ENCODE peak calls at places on chromosomes 1 and 21, in seven cellular contexts. W is mesendoderm, X is IMR-90, A is neuronal stem cell, D is H9, E is H1, Q is trophoblast cell. L is an unnamed sample.

GRCh38 chr1:205620269-205620668 is 11.5 kb downstream of the ELK4 start:
- DNase-seq in W (no peak), D (no peak), E (no peak), A (no peak), Q (no peak), X (no peak), L (no peak)

GRCh38 chr1:41738475-41738874 is 180.2 kb downstream of the HIVEP3 start:
- DNase-seq in W (no peak), A (no peak), E (no peak), X (peak; percentile 54), D (no peak), Q (no peak), L (no peak)

GRCh38 chr1:185733818-185734709 is at the start of gene HMCN1:
- DNase-seq in E (peak; percentile 51), D (peak; percentile 93), Q (peak; percentile 94), X (peak; percentile 65), A (peak; percentile 72), W (peak; percentile 94), L (peak; percentile 83)

GRCh38 chr1:39490596-39491145 is 765 bp upstream of the BMP8A start:
- DNase-seq in A (no peak), Q (no peak), E (no peak), W (no peak), D (peak; percentile 52), X (no peak), L (no peak)

GRCh38 chr1:11158720-11159321 is 30.3 kb upstream of the ANGPTL7 start:
- DNase-seq in D (no peak), W (no peak), Q (no peak), E (no peak), A (no peak), X (peak; percentile 97), L (peak; percentile 55)

GRCh38 chr1:79193211-79194079 is 186.9 kb upstream of the ADGRL4 start:
- DNase-seq in A (peak; percentile 9), W (peak; percentile 64), D (peak; percentile 64), E (peak; percentile 19), X (peak; percentile 74), Q (peak; percentile 48), L (peak; percentile 43)

GRCh38 chr1:25554426-25554780 is 11.0 kb downstream of the LDLRAP1 start:
- DNase-seq in D (no peak), Q (no peak), E (no peak), W (no peak), A (no peak), X (no peak), L (no peak)

GRCh38 chr1:111199881-111200801 is at the start of gene DENND2D:
- DNase-seq in D (no peak), E (no peak), X (no peak), Q (peak; percentile 80), W (no peak), A (no peak), L (no peak)

GRCh38 chr1:67937651-67938050 is 104.4 kb upstream of the GNG12 start:
- DNase-seq in D (no peak), A (no peak), W (no peak), X (peak; percentile 73), E (no peak), Q (no peak), L (no peak)

GRCh38 chr1:181089777-181090505 is 1.4 kb downstream of the IER5 start:
- DNase-seq in W (peak; percentile 82), A (no peak), E (no peak), Q (peak; percentile 75), X (peak; percentile 65), D (peak; percentile 52), L (peak; percentile 81)

GRCh38 chr1:150532860-150533259 is 16.3 kb upstream of the ADAMTSL4 start:
- DNase-seq in Q (no peak), X (no peak), A (no peak), E (no peak), W (no peak), D (no peak), L (no peak)

GRCh38 chr1:38134294-38134755 is 87.7 kb upstream of the POU3F1 start:
- DNase-seq in W (peak; percentile 42), X (no peak), E (no peak), A (no peak), Q (no peak), D (no peak), L (no peak)

GRCh38 chr1:197145451-197146029 is 929 bp downstream of the ASPM start:
- DNase-seq in Q (no peak), D (no peak), W (no peak), A (no peak), X (no peak), E (no peak), L (peak; percentile 26)

GRCh38 chr1:95625224-95625623 is 391.2 kb downstream of the RWDD3 start:
- DNase-seq in X (no peak), D (no peak), W (no peak), A (no peak), E (no peak), Q (no peak), L (no peak)

GRCh38 chr1:205936846-205937707 is 6.2 kb downstream of the SLC26A9 start:
- DNase-seq in A (no peak), W (peak; percentile 67), X (peak; percentile 68), D (no peak), E (no peak), Q (no peak), L (peak; percentile 52)

GRCh38 chr1:2019162-2019542 is at the start of gene GABRD:
- DNase-seq in E (no peak), X (no peak), D (no peak), A (no peak), W (peak; percentile 36), Q (no peak), L (peak; percentile 6)
- H3K27me3 ChIP-seq in E (peaks cover 9% of the 10 kb centered on the region), X (peaks cover 81% of the 10 kb centered on the region), D (peaks cover 5% of the 10 kb centered on the region), A (peaks cover 37% of the 10 kb centered on the region), W (peaks cover 5% of the 10 kb centered on the region), Q (peaks cover 28% of the 10 kb centered on the region), L (peaks cover 92% of the 10 kb centered on the region)

GRCh38 chr1:177561436-177561835 is 390.7 kb downstream of the BRINP2 start:
- DNase-seq in Q (no peak), E (no peak), X (no peak), W (peak; percentile 48), D (no peak), A (no peak), L (no peak)

GRCh38 chr1:177556163-177556562 is 385.4 kb downstream of the BRINP2 start:
- DNase-seq in E (no peak), W (no peak), D (no peak), A (no peak), X (no peak), Q (no peak), L (no peak)

GRCh38 chr1:177558372-177558771 is 387.6 kb downstream of the BRINP2 start:
- DNase-seq in Q (no peak), E (no peak), W (no peak), D (no peak), A (no peak), X (no peak), L (no peak)
- H2BK5ac ChIP-seq in Q (no peak overlapping the region), E (no peak overlapping the region), W (no peak overlapping the region), D (no peak overlapping the region), A (no peak overlapping the region), X (no peak overlapping the region), L (no peak overlapping the region)

GRCh38 chr21:35025206-35026152 is 23.6 kb downstream of the RUNX1 start:
- DNase-seq in D (no peak), Q (no peak), W (no peak), E (no peak), A (no peak), X (no peak), L (no peak)
- H3K4me1 ChIP-seq in D (no peaks in the 10 kb centered on the region), Q (peaks cover 4% of the 10 kb centered on the region), W (no peaks in the 10 kb centered on the region), E (peaks cover 2% of the 10 kb centered on the region), A (peaks cover 3% of the 10 kb centered on the region), X (no peaks in the 10 kb centered on the region), L (peaks cover 11% of the 10 kb centered on the region)

GRCh38 chr21:41348434-41348833 is 13.4 kb upstream of the MX2 start:
- DNase-seq in X (no peak), Q (no peak), D (no peak), E (no peak), A (no peak), W (no peak), L (no peak)

GRCh38 chr21:41349607-41350390 is 12.0 kb upstream of the MX2 start:
- DNase-seq in A (no peak), E (no peak), X (no peak), Q (no peak), D (no peak), W (no peak), L (no peak)

GRCh38 chr21:41344146-41344545 is 17.7 kb upstream of the MX2 start:
- DNase-seq in X (no peak), Q (no peak), W (no peak), E (no peak), D (no peak), A (no peak), L (no peak)

GRCh38 chr21:41346758-41347157 is 15.1 kb upstream of the MX2 start:
- DNase-seq in E (no peak), D (no peak), X (no peak), A (no peak), Q (no peak), W (no peak), L (no peak)

DNA sequence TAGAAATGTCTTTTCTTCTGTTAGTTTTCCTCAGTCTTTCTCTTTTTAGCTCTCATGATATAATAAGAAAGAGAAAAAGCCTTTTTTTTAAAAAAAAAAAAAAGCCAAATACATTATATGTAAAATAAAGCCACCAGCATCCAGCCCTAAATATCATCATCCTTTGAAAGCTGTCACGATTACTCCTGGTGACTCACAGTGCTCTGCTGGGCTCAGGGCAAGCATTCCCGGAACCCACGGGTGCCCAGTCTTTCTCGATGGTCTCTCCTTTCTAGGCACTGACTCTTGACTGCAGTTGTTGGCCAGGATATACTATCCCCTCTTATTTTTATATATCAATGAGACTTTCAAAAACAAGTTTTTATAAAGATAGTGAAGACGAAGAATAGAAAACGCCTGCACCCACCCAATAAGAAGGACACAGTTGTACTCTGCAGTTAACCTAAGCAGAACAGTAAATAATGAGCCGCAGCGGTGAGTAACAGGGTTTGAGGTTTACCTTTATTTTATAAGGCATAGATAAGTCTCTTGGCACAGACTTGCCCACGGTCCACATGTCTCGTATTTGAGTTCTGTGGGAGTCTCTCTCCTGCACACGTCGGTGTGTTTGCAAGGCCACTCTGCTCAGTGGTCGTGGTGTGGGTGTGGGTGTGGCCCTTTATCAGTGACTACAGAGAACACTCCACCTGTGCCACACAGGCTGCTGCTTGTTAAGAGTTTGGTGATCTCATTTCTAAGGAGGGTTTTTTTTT is 15.7 kb upstream of the MX2 start:
- DNase-seq in D (no peak), X (no peak), E (no peak), Q (peak; percentile 48), W (no peak), A (no peak), L (no peak)
- H3K27me3 ChIP-seq in D (no peaks in the 10 kb centered on the region), X (peaks cover 11% of the 10 kb centered on the region), E (no peaks in the 10 kb centered on the region), Q (no peaks in the 10 kb centered on the region), W (no peaks in the 10 kb centered on the region), A (no peaks in the 10 kb centered on the region), L (peaks cover 34% of the 10 kb centered on the region)